ENCODE peak calls at places on chromosomes 6 and 20, in six cellular contexts. One of them, this sample, is unnamed.

GRCh38 chr6:130577178-130577919 is 211.5 kb downstream of the TMEM200A start:
- DNase-seq in cardiac muscle cell: no peak
- DNase-seq in astrocyte of the spinal cord: no peak
- DNase-seq in effector memory CD4-positive, alpha-beta T cell: no peak
- DNase-seq in HL-60: no peak
- DNase-seq in fibroblast of mammary gland: no peak
- DNase-seq in this sample: peak

GRCh38 chr6:142907544-142907943 is 37.4 kb downstream of the HIVEP2 start:
- DNase-seq in effector memory CD4-positive, alpha-beta T cell: peak
- DNase-seq in HL-60: no peak
- DNase-seq in fibroblast of mammary gland: no peak
- DNase-seq in astrocyte of the spinal cord: no peak
- DNase-seq in cardiac muscle cell: no peak
- DNase-seq in this sample: no peak

GRCh38 chr6:37202788-37203491 is 33.0 kb downstream of the PIM1 start:
- DNase-seq in astrocyte of the spinal cord: no peak
- DNase-seq in effector memory CD4-positive, alpha-beta T cell: no peak
- DNase-seq in fibroblast of mammary gland: no peak
- DNase-seq in HL-60: no peak
- DNase-seq in cardiac muscle cell: no peak
- DNase-seq in this sample: no peak

GRCh38 chr20:9503530-9504251 is 10.7 kb upstream of the LAMP5 start:
- DNase-seq in effector memory CD4-positive, alpha-beta T cell: no peak
- DNase-seq in cardiac muscle cell: peak
- DNase-seq in HL-60: peak
- DNase-seq in astrocyte of the spinal cord: peak
- DNase-seq in fibroblast of mammary gland: peak
- DNase-seq in this sample: peak

GRCh38 chr6:25882066-25882496 is 8.0 kb upstream of the SLC17A3 start:
- DNase-seq in fibroblast of mammary gland: no peak
- DNase-seq in effector memory CD4-positive, alpha-beta T cell: no peak
- DNase-seq in cardiac muscle cell: peak
- DNase-seq in HL-60: no peak
- DNase-seq in astrocyte of the spinal cord: no peak
- DNase-seq in this sample: no peak

GRCh38 chr6:23533954-23534725 is 591.9 kb upstream of the NRSN1 start:
- DNase-seq in HL-60: no peak
- DNase-seq in astrocyte of the spinal cord: no peak
- DNase-seq in effector memory CD4-positive, alpha-beta T cell: no peak
- DNase-seq in cardiac muscle cell: peak
- DNase-seq in fibroblast of mammary gland: peak
- DNase-seq in this sample: no peak

GRCh38 chr6:36962874-36963273 is 8.3 kb downstream of the PI16 start:
- DNase-seq in cardiac muscle cell: peak
- DNase-seq in effector memory CD4-positive, alpha-beta T cell: peak
- DNase-seq in HL-60: peak
- DNase-seq in fibroblast of mammary gland: peak
- DNase-seq in astrocyte of the spinal cord: no peak
- DNase-seq in this sample: peak

GRCh38 chr6:29653452-29654038 is 3.3 kb upstream of the MOG start:
- DNase-seq in fibroblast of mammary gland: peak
- DNase-seq in astrocyte of the spinal cord: peak
- DNase-seq in effector memory CD4-positive, alpha-beta T cell: peak
- DNase-seq in cardiac muscle cell: peak
- DNase-seq in HL-60: peak
- DNase-seq in this sample: peak

GRCh38 chr6:33147807-33148666 is 44.2 kb downstream of the COL11A2 start:
- DNase-seq in effector memory CD4-positive, alpha-beta T cell: no peak
- DNase-seq in cardiac muscle cell: peak
- DNase-seq in fibroblast of mammary gland: peak
- DNase-seq in astrocyte of the spinal cord: peak
- DNase-seq in HL-60: no peak
- DNase-seq in this sample: peak

GRCh38 chr6:107813555-107814194 is 10.4 kb downstream of the SCML4 start:
- DNase-seq in fibroblast of mammary gland: no peak
- DNase-seq in HL-60: no peak
- DNase-seq in astrocyte of the spinal cord: no peak
- DNase-seq in effector memory CD4-positive, alpha-beta T cell: no peak
- DNase-seq in cardiac muscle cell: no peak
- DNase-seq in this sample: no peak

GRCh38 chr6:1586256-1586655 is 23.5 kb upstream of the FOXC1 start:
- DNase-seq in effector memory CD4-positive, alpha-beta T cell: no peak
- DNase-seq in cardiac muscle cell: no peak
- DNase-seq in astrocyte of the spinal cord: no peak
- DNase-seq in fibroblast of mammary gland: no peak
- DNase-seq in HL-60: no peak
- DNase-seq in this sample: no peak

GRCh38 chr6:88251261-88251660 is 85.1 kb upstream of the CNR1 start:
- DNase-seq in astrocyte of the spinal cord: no peak
- DNase-seq in HL-60: no peak
- DNase-seq in effector memory CD4-positive, alpha-beta T cell: no peak
- DNase-seq in fibroblast of mammary gland: no peak
- DNase-seq in cardiac muscle cell: no peak
- DNase-seq in this sample: no peak

GRCh38 chr20:45882469-45883099 is 1.6 kb downstream of the ZSWIM1 start:
- DNase-seq in cardiac muscle cell: no peak
- DNase-seq in effector memory CD4-positive, alpha-beta T cell: no peak
- DNase-seq in astrocyte of the spinal cord: no peak
- DNase-seq in HL-60: no peak
- DNase-seq in fibroblast of mammary gland: no peak
- DNase-seq in this sample: no peak

GRCh38 chr6:43286456-43286994 is 11.5 kb upstream of the SLC22A7 start:
- DNase-seq in fibroblast of mammary gland: no peak
- DNase-seq in astrocyte of the spinal cord: no peak
- DNase-seq in HL-60: no peak
- DNase-seq in effector memory CD4-positive, alpha-beta T cell: no peak
- DNase-seq in cardiac muscle cell: no peak
- DNase-seq in this sample: no peak

GRCh38 chr6:139149383-139149782 is 14.5 kb downstream of the HECA start:
- DNase-seq in cardiac muscle cell: peak
- DNase-seq in effector memory CD4-positive, alpha-beta T cell: no peak
- DNase-seq in HL-60: no peak
- DNase-seq in fibroblast of mammary gland: peak
- DNase-seq in astrocyte of the spinal cord: peak
- DNase-seq in this sample: no peak

GRCh38 chr6:112886415-112886814 is 539.3 kb downstream of the RFPL4B start:
- DNase-seq in cardiac muscle cell: no peak
- DNase-seq in HL-60: no peak
- DNase-seq in fibroblast of mammary gland: no peak
- DNase-seq in effector memory CD4-positive, alpha-beta T cell: no peak
- DNase-seq in astrocyte of the spinal cord: no peak
- DNase-seq in this sample: no peak

GRCh38 chr20:31869673-31869941 is 720 bp downstream of the DUSP15 start:
- DNase-seq in cardiac muscle cell: no peak
- DNase-seq in HL-60: no peak
- DNase-seq in fibroblast of mammary gland: no peak
- DNase-seq in effector memory CD4-positive, alpha-beta T cell: no peak
- DNase-seq in astrocyte of the spinal cord: no peak
- DNase-seq in this sample: no peak

GRCh38 chr6:87673237-87673636 is 28.8 kb downstream of the AKIRIN2 start:
- DNase-seq in HL-60: no peak
- DNase-seq in astrocyte of the spinal cord: no peak
- DNase-seq in fibroblast of mammary gland: no peak
- DNase-seq in cardiac muscle cell: no peak
- DNase-seq in effector memory CD4-positive, alpha-beta T cell: no peak
- DNase-seq in this sample: no peak

GRCh38 chr20:56194042-56194441 is 54.5 kb upstream of the MC3R start:
- DNase-seq in effector memory CD4-positive, alpha-beta T cell: no peak
- DNase-seq in fibroblast of mammary gland: no peak
- DNase-seq in cardiac muscle cell: no peak
- DNase-seq in astrocyte of the spinal cord: no peak
- DNase-seq in HL-60: no peak
- DNase-seq in this sample: no peak

GRCh38 chr6:97215157-97215769 is 67.8 kb downstream of the MMS22L start:
- DNase-seq in HL-60: peak
- DNase-seq in effector memory CD4-positive, alpha-beta T cell: no peak
- DNase-seq in fibroblast of mammary gland: peak
- DNase-seq in astrocyte of the spinal cord: peak
- DNase-seq in cardiac muscle cell: peak
- DNase-seq in this sample: no peak

GRCh38 chr6:166411721-166412151 is 29.0 kb upstream of the MPC1 start:
- DNase-seq in fibroblast of mammary gland: no peak
- DNase-seq in astrocyte of the spinal cord: no peak
- DNase-seq in cardiac muscle cell: no peak
- DNase-seq in effector memory CD4-positive, alpha-beta T cell: no peak
- DNase-seq in HL-60: no peak
- DNase-seq in this sample: peak

GRCh38 chr6:54516331-54516730 is 208.1 kb downstream of the TINAG start:
- DNase-seq in fibroblast of mammary gland: no peak
- DNase-seq in cardiac muscle cell: no peak
- DNase-seq in HL-60: no peak
- DNase-seq in effector memory CD4-positive, alpha-beta T cell: no peak
- DNase-seq in astrocyte of the spinal cord: no peak
- DNase-seq in this sample: no peak

GRCh38 chr6:122020588-122021271 is 378.7 kb upstream of the HSF2 start:
- DNase-seq in astrocyte of the spinal cord: no peak
- DNase-seq in HL-60: no peak
- DNase-seq in fibroblast of mammary gland: no peak
- DNase-seq in effector memory CD4-positive, alpha-beta T cell: no peak
- DNase-seq in cardiac muscle cell: no peak
- DNase-seq in this sample: no peak

GRCh38 chr6:158955265-158955664 is 44.7 kb downstream of the RSPH3 start:
- DNase-seq in effector memory CD4-positive, alpha-beta T cell: no peak
- DNase-seq in fibroblast of mammary gland: no peak
- DNase-seq in HL-60: no peak
- DNase-seq in cardiac muscle cell: no peak
- DNase-seq in astrocyte of the spinal cord: no peak
- DNase-seq in this sample: no peak

GRCh38 chr6:112749673-112750072 is 402.5 kb downstream of the RFPL4B start:
- DNase-seq in effector memory CD4-positive, alpha-beta T cell: no peak
- DNase-seq in cardiac muscle cell: no peak
- DNase-seq in astrocyte of the spinal cord: no peak
- DNase-seq in fibroblast of mammary gland: no peak
- DNase-seq in HL-60: no peak
- DNase-seq in this sample: no peak

GRCh38 chr6:837380-837779 is 144.4 kb upstream of the EXOC2 start:
- DNase-seq in HL-60: no peak
- DNase-seq in effector memory CD4-positive, alpha-beta T cell: no peak
- DNase-seq in fibroblast of mammary gland: no peak
- DNase-seq in cardiac muscle cell: no peak
- DNase-seq in astrocyte of the spinal cord: no peak
- DNase-seq in this sample: no peak

GRCh38 chr6:150491131-150491795 is 108.4 kb upstream of the PLEKHG1 start:
- DNase-seq in HL-60: no peak
- DNase-seq in fibroblast of mammary gland: peak
- DNase-seq in astrocyte of the spinal cord: peak
- DNase-seq in effector memory CD4-positive, alpha-beta T cell: no peak
- DNase-seq in cardiac muscle cell: peak
- DNase-seq in this sample: peak

GRCh38 chr6:168650686-168651085 is 209.7 kb downstream of the SMOC2 start:
- DNase-seq in astrocyte of the spinal cord: no peak
- DNase-seq in HL-60: no peak
- DNase-seq in effector memory CD4-positive, alpha-beta T cell: no peak
- DNase-seq in fibroblast of mammary gland: no peak
- DNase-seq in cardiac muscle cell: no peak
- DNase-seq in this sample: no peak

GRCh38 chr6:168648240-168648639 is 207.3 kb downstream of the SMOC2 start:
- DNase-seq in HL-60: no peak
- DNase-seq in cardiac muscle cell: no peak
- DNase-seq in astrocyte of the spinal cord: no peak
- DNase-seq in effector memory CD4-positive, alpha-beta T cell: no peak
- DNase-seq in fibroblast of mammary gland: no peak
- DNase-seq in this sample: no peak

GRCh38 chr6:168647271-168647670 is 206.3 kb downstream of the SMOC2 start:
- DNase-seq in HL-60: no peak
- DNase-seq in astrocyte of the spinal cord: no peak
- DNase-seq in effector memory CD4-positive, alpha-beta T cell: no peak
- DNase-seq in cardiac muscle cell: no peak
- DNase-seq in fibroblast of mammary gland: no peak
- DNase-seq in this sample: no peak

GRCh38 chr6:168649209-168649608 is 208.2 kb downstream of the SMOC2 start:
- DNase-seq in cardiac muscle cell: no peak
- DNase-seq in effector memory CD4-positive, alpha-beta T cell: no peak
- DNase-seq in HL-60: no peak
- DNase-seq in fibroblast of mammary gland: no peak
- DNase-seq in astrocyte of the spinal cord: no peak
- DNase-seq in this sample: no peak

DNA sequence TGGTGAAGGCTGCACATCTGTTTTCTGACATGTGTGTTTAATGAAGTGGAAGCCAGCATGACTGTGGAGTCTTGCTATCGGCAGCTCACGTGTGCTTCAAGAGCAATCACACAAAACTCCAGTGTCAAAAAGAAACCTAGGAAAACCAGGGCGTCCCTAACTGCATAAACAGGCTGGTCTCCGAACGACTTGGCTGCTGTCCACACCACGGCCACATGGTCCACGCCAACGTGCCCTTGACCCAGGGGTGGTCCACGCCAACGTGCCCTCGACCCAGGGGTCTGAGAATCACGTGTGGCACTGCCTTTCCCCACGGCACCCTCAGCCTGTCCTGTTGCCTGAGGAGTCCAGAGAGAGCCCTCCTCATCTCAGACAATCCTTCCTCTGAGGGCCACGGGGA is 207.7 kb downstream of the SMOC2 start:
- DNase-seq in astrocyte of the spinal cord: no peak
- DNase-seq in cardiac muscle cell: no peak
- DNase-seq in HL-60: no peak
- DNase-seq in fibroblast of mammary gland: no peak
- DNase-seq in effector memory CD4-positive, alpha-beta T cell: no peak
- DNase-seq in this sample: no peak
- H3K4me3 ChIP-seq in astrocyte of the spinal cord: no peak
- H3K4me3 ChIP-seq in cardiac muscle cell: no peak
- H3K4me3 ChIP-seq in HL-60: no peak
- H3K4me3 ChIP-seq in fibroblast of mammary gland: no peak
- H3K4me3 ChIP-seq in effector memory CD4-positive, alpha-beta T cell: no peak
- H3K4me3 ChIP-seq in this sample: no peak

DNA sequence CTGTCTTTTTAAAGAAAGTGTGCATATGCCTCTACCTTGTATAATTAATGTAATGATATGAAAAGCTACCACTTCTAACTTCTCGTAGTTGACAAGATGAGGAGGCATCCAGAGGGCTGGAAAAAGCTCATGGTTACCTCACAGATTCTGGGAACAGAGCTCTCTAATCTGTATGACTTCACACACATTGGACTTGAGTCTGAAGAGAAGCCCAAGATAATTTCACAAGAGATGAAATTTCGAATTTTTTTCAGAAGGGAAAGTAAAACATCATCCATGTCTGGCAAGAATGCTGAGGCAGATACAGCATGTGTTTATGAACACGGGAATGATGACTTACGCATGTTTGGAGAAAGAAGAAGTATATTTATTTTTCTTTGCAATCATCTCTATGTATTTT is 141.8 kb upstream of the TENT5A start:
- DNase-seq in cardiac muscle cell: peak
- DNase-seq in effector memory CD4-positive, alpha-beta T cell: no peak
- DNase-seq in astrocyte of the spinal cord: peak
- DNase-seq in fibroblast of mammary gland: peak
- DNase-seq in HL-60: no peak
- DNase-seq in this sample: no peak
- H3K4me3 ChIP-seq in cardiac muscle cell: no peak
- H3K4me3 ChIP-seq in effector memory CD4-positive, alpha-beta T cell: no peak
- H3K4me3 ChIP-seq in astrocyte of the spinal cord: no peak
- H3K4me3 ChIP-seq in fibroblast of mammary gland: no peak
- H3K4me3 ChIP-seq in HL-60: no peak
- H3K4me3 ChIP-seq in this sample: no peak

GRCh38 chr6:132511159-132511835 is 1.6 kb downstream of the STX7 start:
- DNase-seq in cardiac muscle cell: peak
- DNase-seq in astrocyte of the spinal cord: no peak
- DNase-seq in HL-60: peak
- DNase-seq in effector memory CD4-positive, alpha-beta T cell: no peak
- DNase-seq in fibroblast of mammary gland: peak
- DNase-seq in this sample: no peak
- H3K4me3 ChIP-seq in cardiac muscle cell: peak
- H3K4me3 ChIP-seq in astrocyte of the spinal cord: peak
- H3K4me3 ChIP-seq in HL-60: peak
- H3K4me3 ChIP-seq in effector memory CD4-positive, alpha-beta T cell: peak
- H3K4me3 ChIP-seq in fibroblast of mammary gland: peak
- H3K4me3 ChIP-seq in this sample: no peak

GRCh38 chr20:37518059-37518458 is 3.0 kb upstream of the NNAT start:
- DNase-seq in fibroblast of mammary gland: no peak
- DNase-seq in astrocyte of the spinal cord: no peak
- DNase-seq in effector memory CD4-positive, alpha-beta T cell: no peak
- DNase-seq in cardiac muscle cell: no peak
- DNase-seq in HL-60: no peak
- DNase-seq in this sample: no peak
- H3K4me3 ChIP-seq in fibroblast of mammary gland: no peak
- H3K4me3 ChIP-seq in astrocyte of the spinal cord: no peak
- H3K4me3 ChIP-seq in effector memory CD4-positive, alpha-beta T cell: no peak
- H3K4me3 ChIP-seq in cardiac muscle cell: no peak
- H3K4me3 ChIP-seq in HL-60: no peak
- H3K4me3 ChIP-seq in this sample: no peak

This sample was measured in Jurkat, Clone E6-1.